ENCODE peak calls at places on chromosomes 11 and 22, in ten cellular contexts. T is activated naive CD4-positive, alpha-beta T cell treated with anti-CD3 and anti-CD28 coated beads, Interleukin-2, amount 50 U/mL, for 72 hours; R is activated CD4-positive, alpha-beta T cell treated with anti-CD3 and anti-CD28 coated beads for 36 hours; E is CD4-positive, alpha-beta T cell; F is left lung; Q is stimulated activated naive B cell treated with anti-CD40 and anti-IgM and Interleukin-4, amounts not matched to agents 10 μg/mL and 1 μg/mL and 100 μg/mL, for 72 hours; Y is upper lobe of right lung; Z is A549; I is Right ventricle myocardium superior; D is Panc1. M is an unnamed sample.

GRCh38 chr11:120972621-120973020 is 51.3 kb upstream of the TBCEL start:
- ATAC-seq in Z (no peak), E (no peak), F (no peak), R (no peak), T (no peak), D (no peak), Y (no peak), I (no peak), Q (no peak), M (no peak)

GRCh38 chr11:16280256-16280682 is 76.1 kb downstream of the SOX6 start:
- ATAC-seq in D (no peak), R (no peak), Z (no peak), E (no peak), F (no peak), I (peak; percentile 53), T (no peak), Q (no peak), Y (no peak), M (no peak)

GRCh38 chr22:34278121-34278520 is 357.8 kb upstream of the LARGE1 start:
- ATAC-seq in D (no peak), I (peak; percentile 74), Q (no peak), Z (no peak), E (no peak), T (no peak), F (no peak), Y (no peak), R (no peak), M (no peak)

GRCh38 chr11:65574963-65575567 is 788 bp upstream of the EHBP1L1 start:
- ATAC-seq in E (peak; percentile 5), T (no peak), R (no peak), D (no peak), F (no peak), Y (no peak), Q (no peak), I (no peak), Z (no peak), M (peak; percentile 0)

GRCh38 chr22:24826710-24827285 is 20.8 kb downstream of the SGSM1 start:
- ATAC-seq in R (no peak), D (no peak), F (no peak), Z (no peak), Q (no peak), T (no peak), E (no peak), I (no peak), Y (no peak), M (no peak)

GRCh38 chr11:66113132-66113856 is 43.2 kb downstream of the PACS1 start:
- ATAC-seq in D (peak; percentile 69), Y (peak; percentile 39), E (peak; percentile 27), Z (peak; percentile 81), F (peak; percentile 64), T (no peak), I (no peak), R (peak; percentile 3), Q (peak; percentile 50), M (peak; percentile 43)

GRCh38 chr11:71371674-71372069 is 76.5 kb downstream of the DHCR7 start:
- ATAC-seq in Z (peak; percentile 15), E (no peak), Q (no peak), T (no peak), D (peak; percentile 16), F (no peak), Y (no peak), R (no peak), I (no peak), M (no peak)

GRCh38 chr11:100800202-100800601 is 113.1 kb downstream of the ARHGAP42 start:
- ATAC-seq in R (no peak), F (no peak), Y (no peak), T (no peak), Z (no peak), I (no peak), D (no peak), E (no peak), Q (no peak), M (no peak)

GRCh38 chr11:126683766-126684728 is 316.5 kb downstream of the KIRREL3 start:
- ATAC-seq in R (no peak), D (no peak), Z (no peak), T (no peak), Q (no peak), Y (no peak), F (no peak), I (no peak), E (no peak), M (no peak)

GRCh38 chr11:46711288-46711687 is 7.7 kb upstream of the F2 start:
- ATAC-seq in I (peak; percentile 53), Y (no peak), F (peak; percentile 18), R (no peak), Q (no peak), D (peak; percentile 40), E (no peak), Z (no peak), T (no peak), M (no peak)

M was measured in stimulated activated memory B cell treated with anti-CD40 and anti-IgM and Interleukin-4, amounts not matched to agents 10 μg/mL and 1 μg/mL and 100 μg/mL, for 72 hours.